ENCODE peak calls at places on chromosomes 2 and 18, in seven cellular contexts. One of them, this sample, is unnamed.

GRCh38 chr2:33804155-33804554 is 205.1 kb upstream of the FAM98A start:
- DNase-seq in colonic mucosa: no peak
- DNase-seq in A549: no peak
- DNase-seq in HCT116: no peak
- DNase-seq in AG09309: no peak
- DNase-seq in dorsolateral prefrontal cortex: no peak
- DNase-seq in GM23248: no peak
- DNase-seq in this sample: no peak

GRCh38 chr2:109185338-109185737 is 56.3 kb downstream of the SH3RF3 start:
- DNase-seq in AG09309: peak
- DNase-seq in HCT116: no peak
- DNase-seq in A549: no peak
- DNase-seq in colonic mucosa: no peak
- DNase-seq in dorsolateral prefrontal cortex: no peak
- DNase-seq in GM23248: peak
- DNase-seq in this sample: no peak

GRCh38 chr2:161988589-161988988 is 85.4 kb downstream of the DPP4 start:
- DNase-seq in dorsolateral prefrontal cortex: no peak
- DNase-seq in GM23248: peak
- DNase-seq in AG09309: no peak
- DNase-seq in HCT116: no peak
- DNase-seq in colonic mucosa: no peak
- DNase-seq in A549: no peak
- DNase-seq in this sample: no peak

GRCh38 chr2:221449406-221449805 is 122.7 kb downstream of the EPHA4 start:
- DNase-seq in A549: no peak
- DNase-seq in AG09309: no peak
- DNase-seq in colonic mucosa: no peak
- DNase-seq in GM23248: no peak
- DNase-seq in dorsolateral prefrontal cortex: no peak
- DNase-seq in HCT116: no peak
- DNase-seq in this sample: no peak

GRCh38 chr2:232776435-232776834 is at the start of gene KCNJ13:
- DNase-seq in dorsolateral prefrontal cortex: no peak
- DNase-seq in colonic mucosa: no peak
- DNase-seq in HCT116: no peak
- DNase-seq in GM23248: no peak
- DNase-seq in AG09309: no peak
- DNase-seq in A549: no peak
- DNase-seq in this sample: no peak

GRCh38 chr2:29072251-29072650 is 2.1 kb downstream of the PCARE start:
- DNase-seq in dorsolateral prefrontal cortex: no peak
- DNase-seq in AG09309: no peak
- DNase-seq in HCT116: no peak
- DNase-seq in A549: no peak
- DNase-seq in colonic mucosa: no peak
- DNase-seq in GM23248: no peak
- DNase-seq in this sample: no peak

GRCh38 chr18:35949903-35950627 is 22.4 kb upstream of the RMP24 start:
- DNase-seq in AG09309: no peak
- DNase-seq in GM23248: peak
- DNase-seq in HCT116: no peak
- DNase-seq in A549: peak
- DNase-seq in dorsolateral prefrontal cortex: peak
- DNase-seq in colonic mucosa: peak
- DNase-seq in this sample: peak

GRCh38 chr2:67290451-67290991 is 106.6 kb upstream of the ETAA1 start:
- DNase-seq in A549: no peak
- DNase-seq in dorsolateral prefrontal cortex: no peak
- DNase-seq in HCT116: peak
- DNase-seq in colonic mucosa: no peak
- DNase-seq in AG09309: peak
- DNase-seq in GM23248: peak
- DNase-seq in this sample: peak

GRCh38 chr2:78541451-78542267 is 483.8 kb upstream of the REG3G start:
- DNase-seq in dorsolateral prefrontal cortex: no peak
- DNase-seq in HCT116: no peak
- DNase-seq in colonic mucosa: no peak
- DNase-seq in AG09309: no peak
- DNase-seq in GM23248: no peak
- DNase-seq in A549: no peak
- DNase-seq in this sample: no peak

DNA sequence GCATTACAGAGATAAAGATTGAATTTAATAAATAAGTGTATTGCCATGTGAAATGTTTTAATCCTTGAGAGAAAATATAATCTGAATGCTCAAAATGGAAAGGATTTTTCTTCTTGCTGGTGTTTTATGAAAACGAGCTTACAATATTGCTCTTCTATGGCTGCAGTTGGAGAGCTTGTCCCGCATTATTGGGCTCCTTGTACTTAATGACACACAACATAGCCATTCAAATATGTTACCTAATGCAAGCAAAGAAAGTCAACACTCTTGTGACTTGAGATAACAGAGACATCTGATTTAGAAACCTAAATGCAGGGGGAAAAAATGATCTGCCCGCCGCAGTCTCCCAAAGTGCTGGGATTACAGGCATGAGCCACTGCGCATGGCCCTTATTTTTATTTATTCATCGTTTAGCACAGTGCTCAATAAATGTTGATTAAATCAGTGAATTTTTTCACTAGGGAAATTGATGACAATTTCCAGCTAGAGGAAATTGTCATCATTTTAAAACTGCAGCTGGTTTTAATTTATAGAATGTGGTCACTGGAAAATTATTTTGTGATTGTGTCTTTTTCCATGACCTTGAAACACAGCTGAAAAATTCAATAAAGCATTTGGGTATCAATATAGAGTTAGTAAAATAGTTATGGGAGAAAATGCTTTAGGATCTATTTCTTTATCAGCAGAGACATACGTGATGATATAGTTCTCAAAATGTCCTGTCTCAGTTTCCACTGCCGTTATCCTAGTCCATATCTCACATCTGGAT is 2.4 kb upstream of the PRKD3 start:
- DNase-seq in HCT116: no peak
- DNase-seq in GM23248: peak
- DNase-seq in A549: no peak
- DNase-seq in AG09309: no peak
- DNase-seq in colonic mucosa: no peak
- DNase-seq in dorsolateral prefrontal cortex: no peak
- DNase-seq in this sample: no peak
- H3K4me3 ChIP-seq in HCT116: no peak
- H3K4me3 ChIP-seq in GM23248: peak
- H3K4me3 ChIP-seq in A549: no peak
- H3K4me3 ChIP-seq in AG09309: no peak
- H3K4me3 ChIP-seq in colonic mucosa: no peak
- H3K4me3 ChIP-seq in dorsolateral prefrontal cortex: peak
- H3K4me3 ChIP-seq in this sample: no peak

GRCh38 chr2:183996825-183997823 is 601.2 kb upstream of the ZNF804A start:
- DNase-seq in HCT116: no peak
- DNase-seq in dorsolateral prefrontal cortex: no peak
- DNase-seq in AG09309: no peak
- DNase-seq in colonic mucosa: peak
- DNase-seq in A549: no peak
- DNase-seq in GM23248: no peak
- DNase-seq in this sample: no peak
- H3K4me3 ChIP-seq in HCT116: no peak
- H3K4me3 ChIP-seq in dorsolateral prefrontal cortex: no peak
- H3K4me3 ChIP-seq in AG09309: no peak
- H3K4me3 ChIP-seq in colonic mucosa: no peak
- H3K4me3 ChIP-seq in A549: no peak
- H3K4me3 ChIP-seq in GM23248: no peak
- H3K4me3 ChIP-seq in this sample: no peak

GRCh38 chr18:8718401-8718913 is 13.1 kb downstream of the MTCL1 start:
- DNase-seq in A549: no peak
- DNase-seq in dorsolateral prefrontal cortex: no peak
- DNase-seq in GM23248: no peak
- DNase-seq in HCT116: no peak
- DNase-seq in colonic mucosa: peak
- DNase-seq in AG09309: no peak
- DNase-seq in this sample: no peak
- H3K4me3 ChIP-seq in A549: no peak
- H3K4me3 ChIP-seq in dorsolateral prefrontal cortex: no peak
- H3K4me3 ChIP-seq in GM23248: no peak
- H3K4me3 ChIP-seq in HCT116: no peak
- H3K4me3 ChIP-seq in colonic mucosa: no peak
- H3K4me3 ChIP-seq in AG09309: no peak
- H3K4me3 ChIP-seq in this sample: no peak

GRCh38 chr2:31216734-31217133 is 581 bp downstream of the CAPN14 start:
- DNase-seq in GM23248: no peak
- DNase-seq in colonic mucosa: no peak
- DNase-seq in AG09309: no peak
- DNase-seq in A549: no peak
- DNase-seq in HCT116: no peak
- DNase-seq in dorsolateral prefrontal cortex: no peak
- DNase-seq in this sample: no peak
- H3K4me3 ChIP-seq in GM23248: no peak
- H3K4me3 ChIP-seq in colonic mucosa: no peak
- H3K4me3 ChIP-seq in AG09309: no peak
- H3K4me3 ChIP-seq in A549: no peak
- H3K4me3 ChIP-seq in HCT116: no peak
- H3K4me3 ChIP-seq in dorsolateral prefrontal cortex: no peak
- H3K4me3 ChIP-seq in this sample: no peak

GRCh38 chr18:13134551-13135401 is 83.8 kb upstream of the LDLRAD4 start:
- DNase-seq in AG09309: no peak
- DNase-seq in A549: no peak
- DNase-seq in GM23248: no peak
- DNase-seq in colonic mucosa: no peak
- DNase-seq in HCT116: no peak
- DNase-seq in dorsolateral prefrontal cortex: no peak
- DNase-seq in this sample: no peak

GRCh38 chr18:13137041-13137938 is 81.3 kb upstream of the LDLRAD4 start:
- DNase-seq in HCT116: no peak
- DNase-seq in dorsolateral prefrontal cortex: no peak
- DNase-seq in A549: no peak
- DNase-seq in GM23248: peak
- DNase-seq in colonic mucosa: peak
- DNase-seq in AG09309: no peak
- DNase-seq in this sample: no peak

GRCh38 chr18:13136056-13136688 is 82.4 kb upstream of the LDLRAD4 start:
- DNase-seq in HCT116: no peak
- DNase-seq in colonic mucosa: no peak
- DNase-seq in dorsolateral prefrontal cortex: no peak
- DNase-seq in AG09309: no peak
- DNase-seq in GM23248: no peak
- DNase-seq in A549: no peak
- DNase-seq in this sample: no peak

GRCh38 chr18:13137939-13138821 is 80.4 kb upstream of the LDLRAD4 start:
- DNase-seq in A549: peak
- DNase-seq in AG09309: no peak
- DNase-seq in colonic mucosa: peak
- DNase-seq in GM23248: peak
- DNase-seq in HCT116: no peak
- DNase-seq in dorsolateral prefrontal cortex: peak
- DNase-seq in this sample: no peak

DNA sequence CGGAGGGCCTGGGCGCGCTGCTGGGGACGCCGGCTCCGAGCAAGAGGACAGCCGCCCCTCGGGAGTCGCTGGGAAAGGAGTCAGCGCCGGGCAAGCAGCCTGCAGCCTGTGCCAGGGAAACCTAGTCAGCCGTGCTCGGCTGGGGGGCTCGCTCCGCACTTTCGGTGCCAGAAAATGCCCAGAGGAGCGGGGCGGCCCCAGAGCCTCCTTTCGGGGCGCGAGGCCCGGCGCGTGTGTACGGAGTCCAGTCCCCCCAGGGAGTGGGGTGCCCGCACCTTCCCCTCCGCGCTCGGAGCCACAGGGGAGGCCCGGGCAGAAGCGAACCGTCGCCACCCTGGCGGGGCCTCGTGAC is 81.9 kb upstream of the LDLRAD4 start:
- DNase-seq in dorsolateral prefrontal cortex: no peak
- DNase-seq in A549: no peak
- DNase-seq in AG09309: no peak
- DNase-seq in GM23248: peak
- DNase-seq in colonic mucosa: no peak
- DNase-seq in HCT116: no peak
- DNase-seq in this sample: no peak
- H3K4me3 ChIP-seq in dorsolateral prefrontal cortex: peak
- H3K4me3 ChIP-seq in A549: peak
- H3K4me3 ChIP-seq in AG09309: peak
- H3K4me3 ChIP-seq in GM23248: peak
- H3K4me3 ChIP-seq in colonic mucosa: peak
- H3K4me3 ChIP-seq in HCT116: no peak
- H3K4me3 ChIP-seq in this sample: peak

GRCh38 chr2:191247381-191248057 is 2.3 kb downstream of the MYO1B start:
- DNase-seq in A549: peak
- DNase-seq in colonic mucosa: peak
- DNase-seq in AG09309: peak
- DNase-seq in GM23248: peak
- DNase-seq in dorsolateral prefrontal cortex: peak
- DNase-seq in HCT116: peak
- DNase-seq in this sample: peak

GRCh38 chr2:191246820-191247380 is 1.7 kb downstream of the MYO1B start:
- DNase-seq in GM23248: peak
- DNase-seq in colonic mucosa: peak
- DNase-seq in dorsolateral prefrontal cortex: no peak
- DNase-seq in AG09309: no peak
- DNase-seq in HCT116: no peak
- DNase-seq in A549: no peak
- DNase-seq in this sample: no peak

GRCh38 chr2:191244350-191244749 is 854 bp upstream of the MYO1B start:
- DNase-seq in dorsolateral prefrontal cortex: no peak
- DNase-seq in AG09309: no peak
- DNase-seq in A549: no peak
- DNase-seq in HCT116: no peak
- DNase-seq in colonic mucosa: no peak
- DNase-seq in GM23248: peak
- DNase-seq in this sample: no peak

GRCh38 chr2:191245046-191245868 is at the start of gene MYO1B:
- DNase-seq in AG09309: no peak
- DNase-seq in colonic mucosa: peak
- DNase-seq in dorsolateral prefrontal cortex: no peak
- DNase-seq in GM23248: peak
- DNase-seq in HCT116: peak
- DNase-seq in A549: peak
- DNase-seq in this sample: no peak

GRCh38 chr2:191245869-191246531 is 796 bp downstream of the MYO1B start:
- DNase-seq in HCT116: peak
- DNase-seq in GM23248: peak
- DNase-seq in dorsolateral prefrontal cortex: no peak
- DNase-seq in colonic mucosa: peak
- DNase-seq in A549: peak
- DNase-seq in AG09309: no peak
- DNase-seq in this sample: no peak
- H3K4me3 ChIP-seq in HCT116: peak
- H3K4me3 ChIP-seq in GM23248: peak
- H3K4me3 ChIP-seq in dorsolateral prefrontal cortex: peak
- H3K4me3 ChIP-seq in colonic mucosa: peak
- H3K4me3 ChIP-seq in A549: peak
- H3K4me3 ChIP-seq in AG09309: peak
- H3K4me3 ChIP-seq in this sample: peak